ENCODE peak calls at places on chromosomes 3 and 15, in four cellular contexts. M is sciatic nerve, Q is astrocyte of the hippocampus, S is NCI-H524. W is an unnamed sample.

GRCh38 chr3:69292959-69293574 is 92.8 kb downstream of the FRMD4B start:
- DNase-seq in M (no peak), Q (no peak), S (no peak), W (no peak)

GRCh38 chr3:127405791-127406190 is 117.9 kb upstream of the PRR20G start:
- DNase-seq in M (peak), Q (no peak), S (no peak), W (no peak)

GRCh38 chr3:13276438-13277129 is 143.5 kb downstream of the NUP210 start:
- DNase-seq in M (no peak), Q (peak), S (no peak), W (no peak)

GRCh38 chr15:42137461-42138261 is 18.8 kb downstream of the PLA2G4F start:
- DNase-seq in M (peak), Q (peak), S (peak), W (peak)

GRCh38 chr3:171393032-171393744 is 67.0 kb downstream of the TNIK start:
- DNase-seq in M (no peak), Q (peak), S (peak), W (no peak)

GRCh38 chr3:53114412-53115074 is 15.7 kb downstream of the RFT1 start:
- DNase-seq in M (peak), Q (peak), S (no peak), W (no peak)

GRCh38 chr15:29924750-29925149 is 102.5 kb upstream of the TJP1 start:
- DNase-seq in M (no peak), Q (peak), S (no peak), W (peak)

GRCh38 chr3:45056608-45057301 is 30.7 kb downstream of the CLEC3B start:
- DNase-seq in M (no peak), Q (peak), S (no peak), W (no peak)

GRCh38 chr3:109188726-109189125 is 52.2 kb downstream of the C3orf85 start:
- DNase-seq in M (no peak), Q (no peak), S (peak), W (no peak)

GRCh38 chr3:35651888-35652287 is 12.6 kb downstream of the ARPP21 start:
- DNase-seq in M (no peak), Q (peak), S (no peak), W (no peak)

GRCh38 chr15:39792025-39792893 is 9.6 kb upstream of the FSIP1 start:
- DNase-seq in M (no peak), Q (no peak), S (no peak), W (no peak)

GRCh38 chr3:50336452-50337174 is 4.0 kb downstream of the RASSF1 start:
- DNase-seq in M (no peak), Q (no peak), S (no peak), W (no peak)

GRCh38 chr15:60573936-60574335 is 95.0 kb upstream of the ICE2 start:
- DNase-seq in M (no peak), Q (no peak), S (no peak), W (no peak)

GRCh38 chr15:32908135-32908801 is 190.5 kb downstream of the GREM1 start:
- DNase-seq in M (no peak), Q (no peak), S (no peak), W (no peak)